ENCODE peak calls at places on chromosomes 2 and 18, in six cellular contexts. D, X, V, I, M and Q are unnamed samples.

GRCh38 chr2:71974846-71975245 is 172.8 kb downstream of the CYP26B1 start:
- DNase-seq in M (peak), I (no peak), V (peak), X (no peak), D (no peak), Q (no peak)

GRCh38 chr18:49853436-49853835 is 40.1 kb upstream of the ACAA2 start:
- DNase-seq in X (no peak), I (no peak), M (no peak), V (no peak), D (no peak), Q (no peak)

GRCh38 chr2:16741508-16741907 is 75.9 kb upstream of the CYRIA start:
- DNase-seq in M (no peak), I (no peak), X (no peak), V (no peak), D (no peak), Q (no peak)

GRCh38 chr18:77376043-77376732 is 126.5 kb downstream of the GALR1 start:
- DNase-seq in M (peak), V (no peak), I (no peak), X (peak), D (no peak), Q (no peak)

GRCh38 chr18:73790582-73790981 is 357.1 kb downstream of the FBXO15 start:
- DNase-seq in X (no peak), V (no peak), I (no peak), D (no peak), M (no peak), Q (no peak)

GRCh38 chr2:212494413-212495020 is 44.1 kb downstream of the ERBB4 start:
- DNase-seq in V (peak), M (no peak), I (no peak), D (no peak), X (no peak), Q (no peak)

GRCh38 chr2:6986251-6986893 is 69.2 kb downstream of the RNF144A start:
- DNase-seq in M (peak), V (no peak), X (peak), D (no peak), I (peak), Q (no peak)

GRCh38 chr2:65436825-65437221 is 4.4 kb upstream of the SPRED2 start:
- DNase-seq in I (peak), M (no peak), V (peak), D (peak), X (peak), Q (no peak)

GRCh38 chr2:135226961-135227360 is 174.9 kb downstream of the RAB3GAP1 start:
- DNase-seq in V (peak), X (no peak), I (no peak), M (peak), D (no peak), Q (no peak)

GRCh38 chr2:159893439-159893838 is 95.4 kb upstream of the CD302 start:
- DNase-seq in X (no peak), I (no peak), V (no peak), D (no peak), M (no peak), Q (no peak)

GRCh38 chr2:222521099-222521498 is 96.8 kb downstream of the SGPP2 start:
- DNase-seq in V (no peak), M (no peak), D (no peak), I (no peak), X (no peak), Q (no peak)

GRCh38 chr2:215888680-215889079 is 124.7 kb downstream of the MREG start:
- DNase-seq in X (no peak), M (no peak), I (no peak), V (no peak), D (no peak), Q (no peak)

GRCh38 chr2:239001794-239002193 is 153.9 kb downstream of the TWIST2 start:
- DNase-seq in D (no peak), I (no peak), M (no peak), V (no peak), X (no peak), Q (no peak)

GRCh38 chr2:232523682-232524597 is 2.0 kb upstream of the CHRND start:
- DNase-seq in X (peak), I (peak), D (peak), M (peak), V (peak), Q (no peak)

GRCh38 chr2:106147159-106147558 is 46.9 kb downstream of the UXS1 start:
- DNase-seq in M (peak), V (peak), D (no peak), X (no peak), I (no peak), Q (no peak)

GRCh38 chr2:55049794-55050132 is 488 bp downstream of the RTN4 start:
- DNase-seq in I (no peak), V (peak), D (no peak), X (no peak), M (no peak), Q (no peak)

GRCh38 chr2:120661551-120661950 is 74.1 kb upstream of the GLI2 start:
- DNase-seq in V (peak), I (no peak), D (no peak), X (peak), M (no peak), Q (no peak)

GRCh38 chr2:3102915-3103569 is 274.6 kb downstream of the EIPR1 start:
- DNase-seq in D (no peak), I (no peak), M (no peak), X (no peak), V (no peak), Q (no peak)

DNA sequence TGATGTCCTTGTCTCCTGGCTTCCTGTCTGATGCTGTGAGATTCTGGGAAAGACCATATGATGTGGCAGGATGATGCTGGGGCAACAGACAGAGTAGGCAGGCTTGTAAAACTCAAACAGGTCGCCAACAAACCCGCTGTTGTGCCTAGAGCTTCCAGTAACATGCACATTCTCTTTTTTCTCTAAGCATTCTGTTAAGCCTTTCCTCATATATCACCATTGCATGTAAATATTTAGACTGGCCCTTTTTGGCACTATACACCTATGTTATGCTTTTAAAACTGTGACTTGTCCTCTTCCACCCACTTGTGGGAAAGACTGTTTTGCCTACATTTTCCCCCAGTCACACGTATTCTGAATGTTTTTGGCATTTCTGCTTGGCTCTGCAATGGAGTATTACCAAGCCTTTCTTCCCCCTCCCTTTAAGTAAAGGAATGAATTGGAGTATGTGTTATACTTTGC is 250.4 kb upstream of the TANK start:
- DNase-seq in D (no peak), V (peak), I (no peak), M (no peak), X (no peak), Q (no peak)
- TF ChIP-seq EZH2phosphoT487 in D (no peak), V (no peak), I (no peak), M (no peak), X (no peak), Q (no peak)

GRCh38 chr2:187169864-187170263 is 278.2 kb downstream of the CALCRL start:
- DNase-seq in X (no peak), I (no peak), M (no peak), V (no peak), D (no peak), Q (no peak)

GRCh38 chr2:187165936-187166335 is 282.1 kb downstream of the CALCRL start:
- DNase-seq in D (no peak), M (no peak), V (no peak), I (no peak), X (no peak), Q (no peak)

GRCh38 chr2:187171318-187171717 is 276.7 kb downstream of the CALCRL start:
- DNase-seq in D (no peak), X (no peak), V (no peak), M (no peak), I (no peak), Q (no peak)

GRCh38 chr2:187174582-187174981 is 273.5 kb downstream of the CALCRL start:
- DNase-seq in D (peak), X (peak), I (peak), M (peak), V (peak), Q (no peak)

DNA sequence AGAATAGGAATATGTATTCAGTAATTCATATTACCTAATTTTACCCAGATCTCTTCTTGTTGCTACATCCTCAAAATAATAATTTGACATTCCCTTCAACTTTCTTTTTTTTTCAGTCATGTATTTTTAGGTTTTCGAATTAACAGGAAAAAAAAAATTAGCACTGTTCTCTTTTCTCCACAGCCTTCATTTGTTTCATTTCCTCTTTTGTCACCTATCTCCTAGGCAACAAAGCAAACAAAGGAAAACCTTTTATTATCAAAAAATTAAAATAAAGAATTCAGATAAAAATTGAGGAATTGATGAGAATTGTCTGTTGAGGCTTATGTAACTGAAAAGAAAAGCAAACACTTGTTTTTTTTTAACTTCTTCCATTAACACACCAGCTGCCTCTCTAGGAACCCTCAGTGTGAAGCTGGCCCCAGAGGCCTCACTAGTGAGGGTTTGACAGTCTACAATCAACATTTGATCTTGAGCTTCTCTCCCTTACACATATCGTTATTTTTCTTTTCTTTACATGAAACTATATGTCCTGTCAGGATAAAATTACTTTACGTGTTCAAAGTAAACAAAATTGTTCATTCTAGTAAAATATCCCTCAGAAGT is 278.8 kb downstream of the CALCRL start:
- DNase-seq in I (no peak), D (peak), V (peak), M (no peak), X (no peak), Q (no peak)
- TF ChIP-seq EZH2phosphoT487 in I (no peak), D (no peak), V (no peak), M (no peak), X (no peak), Q (no peak)

GRCh38 chr18:23129355-23130002 is 5.8 kb upstream of the CABLES1 start:
- DNase-seq in X (no peak), M (no peak), D (no peak), V (no peak), I (no peak), Q (no peak)

GRCh38 chr18:23135679-23136325 is 517 bp downstream of the CABLES1 start:
- DNase-seq in I (peak), X (peak), D (peak), M (peak), V (peak), Q (no peak)

GRCh38 chr18:23134780-23135678 is at the start of gene CABLES1:
- DNase-seq in V (peak), D (peak), I (peak), M (peak), X (peak), Q (no peak)

GRCh38 chr18:23133860-23134779 is 1.2 kb upstream of the CABLES1 start:
- DNase-seq in M (peak), I (peak), D (peak), V (no peak), X (peak), Q (peak)

GRCh38 chr18:23131693-23132319 is 3.5 kb upstream of the CABLES1 start:
- DNase-seq in M (peak), V (peak), X (peak), I (peak), D (peak), Q (peak)
- TF ChIP-seq EZH2phosphoT487 in M (no peak), V (no peak), X (no peak), I (no peak), D (no peak), Q (no peak)

DNA sequence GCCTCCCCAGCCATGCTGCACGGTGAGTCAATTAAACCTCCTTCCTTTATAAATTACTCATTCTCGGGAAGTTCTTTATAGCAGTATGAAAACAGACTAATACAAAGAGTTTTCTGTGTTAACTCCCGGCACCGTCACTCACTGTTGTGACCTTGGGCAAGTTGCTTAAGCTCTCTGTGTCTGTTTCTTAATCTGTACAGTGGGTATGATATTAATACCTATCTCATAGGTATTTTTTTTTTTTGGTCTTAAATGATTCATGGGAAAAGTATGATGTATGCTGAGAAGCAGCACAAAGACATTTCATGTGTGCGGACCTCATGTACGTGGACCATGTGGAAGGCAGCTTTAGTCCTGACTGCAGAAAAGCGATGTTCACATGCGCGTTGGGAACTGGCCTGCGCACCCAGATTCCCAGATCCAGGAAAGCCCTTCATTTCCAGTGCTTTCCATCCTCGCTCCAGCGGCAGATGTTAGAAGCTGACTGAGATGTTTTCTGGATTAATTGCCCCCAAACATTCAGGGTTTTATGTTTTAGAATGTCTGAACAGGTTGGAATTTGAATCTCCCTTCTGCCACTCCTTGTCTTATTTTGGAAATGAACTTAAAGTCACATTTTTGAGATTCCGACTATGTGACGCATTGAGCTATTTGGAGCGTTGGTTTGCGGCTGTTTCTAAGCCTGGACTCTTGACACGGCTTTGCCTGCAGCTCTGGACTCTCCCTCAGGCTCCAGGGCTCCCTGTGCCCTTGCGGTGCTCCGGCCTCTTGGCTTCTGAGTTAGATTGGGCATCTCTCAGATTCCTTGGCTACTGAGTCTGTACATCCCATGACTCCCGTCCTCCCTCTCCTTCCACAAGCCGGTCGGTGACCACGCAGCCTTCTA is 61.4 kb downstream of the SLC4A3 start:
- DNase-seq in D (no peak), I (no peak), M (peak), X (no peak), V (peak), Q (peak)
- TF ChIP-seq EZH2phosphoT487 in D (no peak), I (no peak), M (no peak), X (no peak), V (no peak), Q (no peak)

GRCh38 chr2:113218283-113219091 is 44.7 kb downstream of the PSD4 start:
- DNase-seq in V (peak), X (no peak), D (no peak), I (no peak), M (no peak), Q (no peak)
- TF ChIP-seq EZH2phosphoT487 in V (no peak), X (no peak), D (no peak), I (no peak), M (no peak), Q (no peak)

GRCh38 chr18:53416985-53417384 is 807.5 kb downstream of the MBD2 start:
- DNase-seq in D (no peak), I (no peak), M (no peak), X (no peak), V (no peak), Q (no peak)
- TF ChIP-seq EZH2phosphoT487 in D (no peak), I (no peak), M (no peak), X (no peak), V (no peak), Q (no peak)

GRCh38 chr2:42050350-42051167 is 2.7 kb downstream of the PKDCC start:
- DNase-seq in X (no peak), D (no peak), I (no peak), V (peak), M (no peak), Q (no peak)
- TF ChIP-seq EZH2phosphoT487 in X (no peak), D (no peak), I (no peak), V (no peak), M (no peak), Q (no peak)

DNA sequence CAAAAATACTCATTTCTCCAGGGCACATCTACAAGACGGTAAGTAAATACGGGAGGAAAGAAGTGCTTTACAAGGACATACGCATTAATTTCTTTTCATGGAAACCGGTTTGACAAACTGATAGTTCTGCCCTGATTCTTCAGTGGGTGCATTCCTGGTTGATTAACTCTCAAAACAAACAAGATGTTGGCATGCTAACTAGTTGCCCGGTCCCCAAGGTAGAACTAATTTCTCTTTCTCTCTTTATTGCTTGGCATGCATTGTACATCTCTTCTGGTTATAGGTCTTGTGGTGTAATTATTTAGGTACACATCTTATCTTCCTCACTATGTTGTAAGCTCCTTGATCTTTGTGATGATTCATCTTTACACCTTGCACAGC is 46.9 kb upstream of the SPATS2L start:
- DNase-seq in M (peak), D (no peak), I (no peak), X (no peak), V (no peak), Q (no peak)
- TF ChIP-seq EZH2phosphoT487 in M (no peak), D (no peak), I (no peak), X (no peak), V (no peak), Q (no peak)

GRCh38 chr18:8744656-8745055 is 39.3 kb downstream of the MTCL1 start:
- DNase-seq in M (no peak), D (peak), X (no peak), V (no peak), I (no peak), Q (no peak)
- TF ChIP-seq EZH2phosphoT487 in M (no peak), D (no peak), X (no peak), V (no peak), I (no peak), Q (no peak)